ENCODE peak calls at places on chromosomes 16 and 17, in seven cellular contexts. P, M, V, U, X, F and L are unnamed samples.

GRCh38 chr16:70594569-70594968 is 51.8 kb upstream of the IL34 start:
- DNase-seq in P (no peak), M (no peak), V (peak), U (no peak), X (no peak), F (no peak), L (no peak)

GRCh38 chr17:41540921-41541625 is 13.0 kb upstream of the KRT19 start:
- DNase-seq in P (no peak), M (no peak), V (no peak), U (peak), X (no peak), F (no peak), L (no peak)

GRCh38 chr17:79923974-79924638 is 84.9 kb upstream of the CBX4 start:
- DNase-seq in P (peak), M (peak), V (no peak), U (no peak), X (peak), F (no peak), L (no peak)

GRCh38 chr17:83015511-83015910 is 63.9 kb upstream of the METRNL start:
- DNase-seq in P (no peak), M (no peak), V (no peak), U (no peak), X (no peak), F (no peak), L (no peak)

GRCh38 chr17:80423536-80424225 is 8.7 kb downstream of the ENDOV start:
- DNase-seq in P (no peak), M (no peak), V (no peak), U (no peak), X (no peak), F (no peak), L (no peak)

GRCh38 chr16:54245788-54246453 is 40.7 kb downstream of the IRX3 start:
- DNase-seq in P (no peak), M (no peak), V (no peak), U (no peak), X (no peak), F (no peak), L (no peak)

GRCh38 chr17:45144199-45145034 is 3.9 kb upstream of the HEXIM1 start:
- DNase-seq in P (no peak), M (no peak), V (no peak), U (peak), X (peak), F (no peak), L (no peak)

GRCh38 chr16:72847187-72848044 is 200.5 kb downstream of the ZFHX3 start:
- DNase-seq in P (peak), M (no peak), V (no peak), U (no peak), X (peak), F (peak), L (peak)

GRCh38 chr16:53031323-53031942 is 21.3 kb downstream of the CHD9NB start:
- DNase-seq in P (no peak), M (no peak), V (no peak), U (no peak), X (no peak), F (no peak), L (no peak)

GRCh38 chr16:12081048-12081404 is 104.5 kb downstream of the SNX29 start:
- DNase-seq in P (no peak), M (no peak), V (no peak), U (no peak), X (no peak), F (no peak), L (no peak)

GRCh38 chr17:2047590-2047989 is 5.8 kb downstream of the OVCA2 start:
- DNase-seq in P (no peak), M (no peak), V (no peak), U (no peak), X (no peak), F (no peak), L (no peak)

GRCh38 chr16:58510776-58511628 is 4.3 kb upstream of the SETD6 start:
- DNase-seq in P (no peak), M (no peak), V (no peak), U (peak), X (no peak), F (no peak), L (no peak)

GRCh38 chr17:57535652-57536018 is 209.5 kb downstream of the CCDC182 start:
- DNase-seq in P (peak), M (no peak), V (no peak), U (no peak), X (no peak), F (no peak), L (no peak)

GRCh38 chr16:47052666-47053640 is 79.5 kb upstream of the DNAJA2 start:
- DNase-seq in P (no peak), M (no peak), V (no peak), U (peak), X (no peak), F (no peak), L (no peak)

GRCh38 chr16:22627043-22627442 is 116.4 kb downstream of the NPIPB5 start:
- DNase-seq in P (no peak), M (no peak), V (no peak), U (no peak), X (no peak), F (no peak), L (no peak)

GRCh38 chr17:79627766-79628690 is 17.2 kb upstream of the RBFOX3 start:
- DNase-seq in P (no peak), M (no peak), V (no peak), U (peak), X (peak), F (no peak), L (no peak)

GRCh38 chr17:56779306-56779705 is 54.4 kb downstream of the C17orf67 start:
- DNase-seq in P (no peak), M (no peak), V (no peak), U (no peak), X (no peak), F (no peak), L (peak)

GRCh38 chr16:24853169-24853824 is 7.5 kb downstream of the SLC5A11 start:
- DNase-seq in P (no peak), M (no peak), V (no peak), U (no peak), X (no peak), F (no peak), L (no peak)

GRCh38 chr17:68445671-68446070 is 11.6 kb downstream of the WIPI1 start:
- DNase-seq in P (no peak), M (no peak), V (no peak), U (no peak), X (no peak), F (no peak), L (no peak)

GRCh38 chr16:67349172-67349571 is 22.6 kb downstream of the LRRC36 start:
- DNase-seq in P (peak), M (no peak), V (no peak), U (no peak), X (no peak), F (peak), L (peak)

GRCh38 chr17:44968225-44969143 is at the start of gene C1QL1:
- DNase-seq in P (peak), M (peak), V (peak), U (peak), X (peak), F (peak), L (peak)

GRCh38 chr17:44522883-44523671 is 19.9 kb upstream of the GPATCH8 start:
- DNase-seq in P (peak), M (no peak), V (peak), U (peak), X (peak), F (peak), L (peak)

GRCh38 chr17:19720210-19720475 is 3.8 kb upstream of the SLC47A2 start:
- DNase-seq in P (no peak), M (no peak), V (no peak), U (no peak), X (no peak), F (no peak), L (no peak)

GRCh38 chr16:4200000-4200780 is 41.7 kb downstream of the SRL start:
- DNase-seq in P (peak), M (peak), V (peak), U (no peak), X (peak), F (peak), L (peak)

DNA sequence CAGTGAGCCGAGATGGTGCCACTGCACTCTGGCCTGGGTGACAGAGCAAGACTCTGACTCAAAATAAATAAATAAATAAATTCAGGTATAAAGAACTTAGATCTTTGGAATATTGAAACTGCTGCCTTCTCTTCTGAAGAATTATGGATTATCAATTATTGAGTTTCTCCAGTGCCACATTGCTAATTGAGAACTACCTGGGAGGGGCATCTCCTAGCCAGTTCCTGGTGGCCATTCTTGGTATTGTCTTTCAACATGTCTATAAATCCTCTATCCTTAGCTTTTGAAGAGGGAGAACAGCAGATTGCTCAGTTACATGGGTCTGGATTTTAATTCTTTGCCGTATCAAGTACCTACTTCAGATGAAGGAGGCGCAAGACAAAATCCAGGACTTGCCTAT is 29.2 kb downstream of the CALCOCO2 start:
- DNase-seq in P (no peak), M (no peak), V (no peak), U (no peak), X (no peak), F (no peak), L (no peak)
- TF ChIP-seq CTCF in P (no peak), M (no peak), V (no peak), U (no peak), X (no peak), F (peak), L (peak)

GRCh38 chr17:78314683-78315354 is 45.1 kb downstream of the SOCS3 start:
- DNase-seq in P (no peak), M (no peak), V (no peak), U (no peak), X (no peak), F (no peak), L (no peak)
- TF ChIP-seq CTCF in P (no peak), M (no peak), V (no peak), U (no peak), X (no peak), F (peak), L (peak)

DNA sequence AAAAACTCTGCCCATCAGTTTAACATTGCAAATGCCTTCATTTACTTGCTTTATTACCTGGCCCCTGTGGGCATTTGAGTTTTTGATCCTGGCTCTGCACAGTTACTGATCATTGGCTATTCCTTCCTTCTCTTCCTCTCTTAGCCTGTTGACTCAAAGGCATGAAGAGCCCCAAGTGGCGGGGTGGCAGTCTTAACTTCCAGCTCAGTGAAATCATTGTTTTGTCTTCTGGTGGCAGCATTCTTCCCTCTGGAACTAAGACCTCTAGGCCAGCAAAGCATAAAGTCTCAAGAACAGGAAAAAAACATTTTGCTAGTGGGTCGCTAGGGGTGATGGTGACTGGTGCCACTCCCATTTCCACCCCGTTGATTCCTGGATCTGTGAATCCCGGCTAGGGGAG is 52.3 kb upstream of the MRTFB start:
- DNase-seq in P (no peak), M (no peak), V (no peak), U (no peak), X (no peak), F (no peak), L (no peak)
- TF ChIP-seq CTCF in P (no peak), M (no peak), V (no peak), U (no peak), X (no peak), F (no peak), L (no peak)

GRCh38 chr17:71237903-71238538 is 882.8 kb upstream of the SOX9 start:
- DNase-seq in P (peak), M (no peak), V (no peak), U (no peak), X (no peak), F (peak), L (peak)
- TF ChIP-seq CTCF in P (peak), M (peak), V (no peak), U (no peak), X (no peak), F (peak), L (peak)